ENCODE peak calls at places on chromosome 1, in nine cellular contexts. G is iPS-NIHi11; C is HEK293T; S is stimulated activated CD4-positive, alpha-beta T cell treated with anti-CD3 and anti-CD28 coated beads, Interleukin-12 subunit alpha, Interleukin-12 subunit beta, amount 100 ng/mL, for 4 hours; V is neuronal stem cell; R is activated naive CD8-positive, alpha-beta T cell treated with anti-CD3 and anti-CD28 coated beads, Interleukin-2, amount 50 U/mL, for 16 hours; F is kidney epithelial cell; X is HT1080; U is cardiac muscle cell. A is an unnamed sample.

GRCh38 chr1:153679337-153680119 is 1.0 kb downstream of the NPR1 start:
- DNase-seq in G (no peak), C (no peak), S (peak; percentile 23), V (no peak), R (no peak), F (no peak), X (no peak), U (peak; percentile 55), A (no peak)

GRCh38 chr1:203165101-203165799 is 10.4 kb downstream of the MYBPH start:
- DNase-seq in G (no peak), C (no peak), S (no peak), V (no peak), R (no peak), F (no peak), X (no peak), U (no peak), A (no peak)

GRCh38 chr1:77220687-77221463 is 1.6 kb upstream of the PIGK start:
- DNase-seq in G (no peak), C (no peak), S (no peak), V (no peak), R (no peak), F (peak; percentile 56), X (peak; percentile 13), U (no peak), A (no peak)

GRCh38 chr1:206469933-206470691 is at the start of gene IKBKE:
- DNase-seq in G (peak; percentile 87), C (peak; percentile 57), S (no peak), V (no peak), R (no peak), F (no peak), X (peak; percentile 80), U (peak; percentile 67), A (no peak)

GRCh38 chr1:185568155-185569123 is 165.8 kb upstream of the HMCN1 start:
- DNase-seq in G (no peak), C (no peak), S (no peak), V (no peak), R (no peak), F (no peak), X (peak; percentile 36), U (no peak), A (no peak)

GRCh38 chr1:109482796-109483638 is 688 bp upstream of the ATXN7L2 start:
- DNase-seq in G (peak; percentile 70), C (peak; percentile 63), S (no peak), V (no peak), R (no peak), F (no peak), X (no peak), U (peak; percentile 60), A (no peak)

GRCh38 chr1:118185083-118185899 is at the start of gene SPAG17:
- DNase-seq in G (peak; percentile 83), C (peak; percentile 82), S (no peak), V (peak; percentile 84), R (no peak), F (peak; percentile 28), X (no peak), U (peak; percentile 88), A (peak; percentile 62)

GRCh38 chr1:92168657-92169056 is 49.1 kb upstream of the C1orf146 start:
- DNase-seq in G (no peak), C (peak; percentile 12), S (no peak), V (peak; percentile 6), R (no peak), F (no peak), X (no peak), U (no peak), A (no peak)

GRCh38 chr1:183330335-183330734 is 87.8 kb downstream of the NMNAT2 start:
- DNase-seq in G (peak; percentile 58), C (no peak), S (no peak), V (no peak), R (no peak), F (no peak), X (no peak), U (no peak), A (no peak)

GRCh38 chr1:169193191-169193850 is 86.8 kb downstream of the ATP1B1 start:
- DNase-seq in G (no peak), C (no peak), S (no peak), V (no peak), R (no peak), F (no peak), X (no peak), U (peak; percentile 67), A (no peak)

GRCh38 chr1:55232448-55233148 is 17.4 kb upstream of the USP24 start:
- DNase-seq in G (no peak), C (no peak), S (no peak), V (no peak), R (no peak), F (no peak), X (no peak), U (no peak), A (no peak)

GRCh38 chr1:44147582-44147981 is 6.2 kb upstream of the KLF18 start:
- DNase-seq in G (no peak), C (no peak), S (no peak), V (no peak), R (no peak), F (no peak), X (no peak), U (no peak), A (no peak)

GRCh38 chr1:37038079-37038702 is 3.9 kb upstream of the GRIK3 start:
- DNase-seq in G (no peak), C (peak; percentile 34), S (no peak), V (no peak), R (no peak), F (no peak), X (peak; percentile 38), U (peak; percentile 74), A (no peak)

GRCh38 chr1:50422946-50423669 is at the start of gene DMRTA2:
- DNase-seq in G (peak; percentile 91), C (peak; percentile 73), S (no peak), V (peak; percentile 84), R (no peak), F (no peak), X (no peak), U (peak; percentile 63), A (no peak)

GRCh38 chr1:52164604-52165003 is 22.7 kb downstream of the ZFYVE9 start:
- DNase-seq in G (no peak), C (no peak), S (no peak), V (no peak), R (no peak), F (no peak), X (no peak), U (no peak), A (no peak)

GRCh38 chr1:116826818-116827606 is 72.8 kb downstream of the CD2 start:
- DNase-seq in G (no peak), C (no peak), S (peak; percentile 51), V (no peak), R (peak; percentile 45), F (peak; percentile 65), X (peak; percentile 87), U (no peak), A (no peak)

GRCh38 chr1:17315542-17316130 is 7.6 kb downstream of the PADI4 start:
- DNase-seq in G (peak; percentile 65), C (no peak), S (no peak), V (no peak), R (no peak), F (no peak), X (no peak), U (no peak), A (no peak)

GRCh38 chr1:55813619-55814018 is 598.5 kb upstream of the USP24 start:
- DNase-seq in G (no peak), C (no peak), S (no peak), V (no peak), R (no peak), F (no peak), X (peak; percentile 11), U (peak; percentile 12), A (peak; percentile 75)

GRCh38 chr1:39882152-39882551 is 1.2 kb downstream of the TRIT1 start:
- DNase-seq in G (no peak), C (no peak), S (no peak), V (no peak), R (no peak), F (no peak), X (no peak), U (no peak), A (no peak)

A was measured in tibial nerve.